ENCODE peak calls at places on chromosomes 11 and 22, in six cellular contexts. V is AG09319; O is H1; M is HL-60; H is CD4-positive, alpha-beta T cell; S is GM13977. A is an unnamed sample.

GRCh38 chr11:75369846-75370245 is 18.4 kb upstream of the ARRB1 start:
- DNase-seq in O (no peak), S (no peak), V (no peak), H (no peak), M (peak), A (no peak)

GRCh38 chr22:24433868-24434471 is 6.6 kb downstream of the ADORA2A start:
- DNase-seq in V (no peak), M (peak), S (peak), O (no peak), H (no peak), A (no peak)

GRCh38 chr22:20249797-20250354 is 18.2 kb downstream of the RTN4R start:
- DNase-seq in O (no peak), V (no peak), M (no peak), H (no peak), S (no peak), A (no peak)

GRCh38 chr22:25853078-25853477 is 111.1 kb downstream of the MYO18B start:
- DNase-seq in S (peak), O (no peak), H (no peak), V (no peak), M (no peak), A (peak)

GRCh38 chr11:123218451-123218850 is 23.4 kb upstream of the CLMP start:
- DNase-seq in H (no peak), M (no peak), V (no peak), O (no peak), S (no peak), A (no peak)

GRCh38 chr11:7575841-7576451 is 62.1 kb downstream of the PPFIBP2 start:
- DNase-seq in H (no peak), M (no peak), V (no peak), O (no peak), S (no peak), A (peak)

GRCh38 chr11:12762283-12762682 is 88.1 kb downstream of the TEAD1 start:
- DNase-seq in O (no peak), V (no peak), S (no peak), H (no peak), M (no peak), A (no peak)

GRCh38 chr11:110774138-110775014 is 62.1 kb upstream of the ARHGAP20 start:
- DNase-seq in M (no peak), V (no peak), H (no peak), S (no peak), O (no peak), A (no peak)

GRCh38 chr11:116860303-116860702 is 22.9 kb upstream of the APOA1 start:
- DNase-seq in M (no peak), H (no peak), V (no peak), O (no peak), S (no peak), A (no peak)

GRCh38 chr22:26711205-26711958 is 54.0 kb downstream of the MIAT start:
- DNase-seq in V (no peak), S (peak), O (no peak), M (no peak), H (no peak), A (peak)

GRCh38 chr22:44583076-44583760 is 85.2 kb upstream of the RTL6 start:
- DNase-seq in O (no peak), S (no peak), M (no peak), H (no peak), V (no peak), A (no peak)

GRCh38 chr11:116651757-116652237 is 121.0 kb downstream of the BUD13 start:
- DNase-seq in M (no peak), V (no peak), S (no peak), O (no peak), H (no peak), A (no peak)

GRCh38 chr11:64855596-64856304 is 11.3 kb upstream of the CDC42BPG start:
- DNase-seq in S (no peak), O (no peak), M (no peak), H (no peak), V (no peak), A (no peak)

GRCh38 chr22:38135133-38135706 is 24.7 kb upstream of the BAIAP2L2 start:
- DNase-seq in M (peak), S (no peak), V (peak), O (no peak), H (no peak), A (peak)

GRCh38 chr11:47111318-47111804 is 65.3 kb downstream of the ARFGAP2 start:
- DNase-seq in S (peak), O (no peak), V (no peak), H (no peak), M (no peak), A (no peak)

GRCh38 chr11:45930031-45930794 is 7.8 kb downstream of the LARGE2 start:
- DNase-seq in H (no peak), S (peak), V (no peak), M (peak), O (no peak), A (peak)

GRCh38 chr11:86458294-86459001 is 83.8 kb downstream of the CCDC81 start:
- DNase-seq in S (no peak), H (no peak), M (no peak), O (no peak), V (no peak), A (no peak)

GRCh38 chr11:86459002-86459385 is 84.3 kb downstream of the CCDC81 start:
- DNase-seq in V (no peak), H (no peak), M (no peak), S (no peak), O (no peak), A (no peak)

GRCh38 chr11:86449993-86450629 is 75.4 kb downstream of the CCDC81 start:
- DNase-seq in V (no peak), M (no peak), H (no peak), S (no peak), O (no peak), A (no peak)

GRCh38 chr11:86456075-86456939 is 81.6 kb downstream of the CCDC81 start:
- DNase-seq in H (peak), M (peak), S (peak), V (peak), O (peak), A (peak)

GRCh38 chr11:86453290-86454030 is 78.8 kb downstream of the CCDC81 start:
- DNase-seq in S (no peak), M (no peak), O (no peak), H (no peak), V (no peak), A (no peak)
- TF ChIP-seq CTCF in S (peak), M (no peak), O (peak), H (no peak), V (no peak), A (no peak)

GRCh38 chr11:32428665-32429293 is 6.6 kb downstream of the WT1 start:
- DNase-seq in M (no peak), O (no peak), S (no peak), H (no peak), V (no peak), A (no peak)

GRCh38 chr11:32429477-32429876 is 5.9 kb downstream of the WT1 start:
- DNase-seq in V (no peak), O (no peak), S (no peak), M (no peak), H (no peak), A (no peak)

GRCh38 chr11:32432565-32433248 is 2.6 kb downstream of the WT1 start:
- DNase-seq in O (no peak), M (no peak), S (no peak), V (no peak), H (no peak), A (no peak)

GRCh38 chr11:32431657-32432056 is 3.7 kb downstream of the WT1 start:
- DNase-seq in V (no peak), H (no peak), S (no peak), O (no peak), M (no peak), A (no peak)

GRCh38 chr11:32430586-32431357 is 4.6 kb downstream of the WT1 start:
- DNase-seq in M (no peak), V (no peak), H (no peak), S (peak), O (no peak), A (no peak)
- TF ChIP-seq CTCF in M (no peak), V (peak), H (no peak), S (no peak), O (peak), A (no peak)

GRCh38 chr11:59144579-59145345 is 2.1 kb downstream of the FAM111A start:
- DNase-seq in S (peak), H (peak), M (peak), V (peak), O (peak), A (peak)

GRCh38 chr11:59141191-59141590 is 1.5 kb upstream of the FAM111A start:
- DNase-seq in S (no peak), M (no peak), O (no peak), H (no peak), V (no peak), A (no peak)

GRCh38 chr11:59141673-59142460 is 789 bp upstream of the FAM111A start:
- DNase-seq in H (no peak), S (no peak), O (no peak), M (no peak), V (no peak), A (no peak)

GRCh38 chr11:59144096-59144495 is 1.4 kb downstream of the FAM111A start:
- DNase-seq in M (no peak), O (no peak), S (no peak), H (no peak), V (no peak), A (no peak)

DNA sequence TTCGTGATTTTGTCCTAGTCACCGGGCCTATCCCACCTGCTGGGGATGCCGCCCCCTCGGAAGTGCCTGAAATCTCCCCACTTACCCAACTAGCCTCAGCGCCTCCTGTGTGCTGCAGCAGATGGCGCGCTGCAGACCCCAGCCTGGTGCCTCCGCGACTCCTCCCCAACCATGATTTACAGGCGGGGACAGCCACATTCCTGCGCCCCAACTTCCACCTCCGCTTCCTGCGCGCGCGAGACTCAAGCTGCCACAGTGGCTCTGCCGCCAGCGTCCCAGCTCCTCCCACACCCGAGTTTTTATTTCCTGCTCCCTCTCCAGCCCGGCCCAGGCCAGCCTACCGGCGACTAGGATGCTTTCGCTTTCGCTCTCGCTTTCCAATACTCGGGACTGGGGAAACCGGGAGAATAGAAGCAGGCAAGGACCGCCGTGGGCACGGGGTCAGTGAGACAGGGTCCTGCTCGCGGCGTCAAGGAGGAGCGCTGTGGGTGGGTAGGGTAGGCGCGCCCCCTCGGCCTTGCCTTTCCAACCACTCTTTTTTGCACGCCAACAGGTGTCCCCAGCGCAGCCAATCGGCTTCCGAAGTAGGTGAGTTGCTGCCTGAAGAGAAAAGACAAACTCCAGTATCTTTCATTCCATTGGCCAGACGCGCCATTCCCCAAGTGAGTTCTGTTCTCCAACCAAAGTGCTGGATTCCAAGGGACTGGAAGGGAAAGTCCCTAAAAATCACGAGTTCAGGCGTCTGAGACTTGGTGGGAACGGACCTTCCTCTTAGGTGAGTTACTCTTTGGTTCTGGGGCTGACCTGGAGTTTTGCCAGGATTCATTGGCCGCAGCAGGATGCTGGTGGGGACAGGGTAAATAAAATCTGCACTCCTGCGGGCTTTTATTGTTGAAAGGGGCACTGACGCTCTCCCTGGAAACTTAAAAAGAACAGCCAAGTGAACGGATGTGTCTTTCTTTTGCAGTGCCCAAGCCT is at the start of gene FAM111A:
- DNase-seq in O (peak), M (peak), V (peak), H (peak), S (peak), A (peak)
- TF ChIP-seq CTCF in O (peak), M (no peak), V (peak), H (no peak), S (peak), A (no peak)

GRCh38 chr11:70603064-70603755 is 204.9 kb downstream of the CTTN start:
- DNase-seq in V (no peak), M (no peak), O (no peak), S (no peak), H (no peak), A (no peak)
- TF ChIP-seq CTCF in V (no peak), M (no peak), O (no peak), S (no peak), H (no peak), A (no peak)

GRCh38 chr11:27701262-27702105 is 1.2 kb upstream of the BDNF start:
- DNase-seq in S (no peak), M (no peak), O (no peak), V (peak), H (no peak), A (no peak)
- TF ChIP-seq CTCF in S (peak), M (no peak), O (peak), V (peak), H (no peak), A (no peak)

GRCh38 chr11:92764128-92764527 is 205.3 kb upstream of the MTNR1B start:
- DNase-seq in V (no peak), S (no peak), H (no peak), O (no peak), M (no peak), A (no peak)

GRCh38 chr11:92767416-92767815 is 202.0 kb upstream of the MTNR1B start:
- DNase-seq in H (no peak), O (no peak), S (no peak), V (no peak), M (no peak), A (no peak)

GRCh38 chr11:92765418-92765817 is 204.0 kb upstream of the MTNR1B start:
- DNase-seq in H (no peak), S (no peak), V (no peak), O (no peak), M (no peak), A (no peak)

GRCh38 chr11:92769125-92769524 is 200.3 kb upstream of the MTNR1B start:
- DNase-seq in V (no peak), H (no peak), S (no peak), M (no peak), O (no peak), A (no peak)

DNA sequence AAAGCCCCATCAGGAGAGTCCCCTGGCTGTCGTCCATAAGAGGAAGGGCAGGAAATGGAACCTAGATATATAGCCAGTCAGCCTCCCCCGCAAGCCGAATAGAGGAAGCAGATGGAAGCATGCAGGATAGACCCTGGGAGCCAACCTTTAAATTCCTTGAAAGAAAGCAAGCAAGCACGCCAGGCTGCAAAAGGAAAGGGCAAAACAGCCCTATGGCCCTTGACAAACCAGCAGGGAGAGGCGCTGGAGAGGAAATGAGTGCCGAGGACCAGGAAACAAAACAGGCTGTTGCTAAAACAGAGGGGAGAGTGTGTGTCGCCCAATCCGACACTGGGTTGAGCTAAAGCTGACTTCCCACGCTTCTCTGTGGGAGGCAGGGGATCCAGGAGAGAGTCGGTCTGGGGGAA is 203.5 kb upstream of the MTNR1B start:
- DNase-seq in V (no peak), H (no peak), O (no peak), S (no peak), M (no peak), A (peak)
- TF ChIP-seq CTCF in V (no peak), H (no peak), O (no peak), S (no peak), M (no peak), A (no peak)

GRCh38 chr11:26330255-26330654 is 1.7 kb upstream of the ANO3 start:
- DNase-seq in O (no peak), S (no peak), V (no peak), H (no peak), M (no peak), A (no peak)

GRCh38 chr11:26332572-26332915 is 614 bp downstream of the ANO3 start:
- DNase-seq in V (no peak), S (no peak), M (no peak), O (no peak), H (no peak), A (no peak)

GRCh38 chr11:26335903-26336302 is 4.0 kb downstream of the ANO3 start:
- DNase-seq in M (no peak), H (no peak), S (no peak), V (no peak), O (no peak), A (no peak)

GRCh38 chr11:26333906-26334305 is 2.0 kb downstream of the ANO3 start:
- DNase-seq in M (no peak), V (no peak), H (no peak), S (no peak), O (no peak), A (no peak)

GRCh38 chr11:26331911-26332571 is at the start of gene ANO3:
- DNase-seq in V (peak), S (peak), O (peak), M (peak), H (no peak), A (peak)
- TF ChIP-seq CTCF in V (peak), S (peak), O (peak), M (no peak), H (no peak), A (peak)

GRCh38 chr11:16193897-16194381 is 162.4 kb downstream of the SOX6 start:
- DNase-seq in S (no peak), M (no peak), O (no peak), V (no peak), H (no peak), A (no peak)

GRCh38 chr11:16195659-16196058 is 160.7 kb downstream of the SOX6 start:
- DNase-seq in S (no peak), O (no peak), V (no peak), M (no peak), H (no peak), A (no peak)

GRCh38 chr11:16194566-16194965 is 161.8 kb downstream of the SOX6 start:
- DNase-seq in H (no peak), O (no peak), S (no peak), V (no peak), M (no peak), A (no peak)

GRCh38 chr11:16191852-16192240 is 164.5 kb downstream of the SOX6 start:
- DNase-seq in M (no peak), V (no peak), S (no peak), H (no peak), O (no peak), A (no peak)

GRCh38 chr11:16191212-16191851 is 165.0 kb downstream of the SOX6 start:
- DNase-seq in O (no peak), M (no peak), V (no peak), H (no peak), S (no peak), A (no peak)
- TF ChIP-seq CTCF in O (peak), M (no peak), V (no peak), H (no peak), S (no peak), A (no peak)

DNA sequence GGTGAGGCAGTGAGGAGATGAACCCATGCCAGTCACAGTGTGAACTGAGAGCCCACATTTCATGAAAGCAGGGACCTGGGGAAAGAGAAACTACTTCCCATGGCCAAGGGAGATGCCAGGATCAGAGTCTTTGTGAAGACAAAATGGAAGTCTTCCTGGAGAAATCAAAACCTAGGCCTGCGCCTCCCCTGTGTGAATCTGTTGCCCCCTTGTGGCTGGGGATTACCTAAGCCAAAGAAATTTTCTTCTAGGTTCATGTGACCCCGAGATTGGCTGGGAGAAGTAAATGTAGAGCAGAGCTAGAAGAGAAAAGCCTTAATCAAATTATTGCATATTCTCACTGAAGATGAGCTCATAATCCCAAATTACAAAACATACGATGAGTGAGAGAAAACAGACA is 1075.3 kb downstream of the TBC1D22A start:
- DNase-seq in H (no peak), M (no peak), V (no peak), S (no peak), O (peak), A (peak)
- TF ChIP-seq CTCF in H (no peak), M (peak), V (peak), S (peak), O (peak), A (peak)

A was measured in activated CD8-positive, alpha-beta T cell treated with anti-CD3 and anti-CD28 coated beads for 36 hours.